ENCODE peak calls at places on chromosome 11, in five cellular contexts. I is HEK293T; Q is CD4-positive, alpha-beta T cell; K is activated CD8-positive, alpha-beta memory T cell treated with anti-CD3 and anti-CD28 coated beads, Interleukin-2, amount 50 U/mL, for 48 hours; P is BJ. F is an unnamed sample.

GRCh38 chr11:93133710-93134109 is 64.1 kb downstream of the SLC36A4 start:
- DNase-seq in I (no peak), Q (no peak), K (no peak), P (peak), F (no peak)

GRCh38 chr11:33375688-33376311 is 118.6 kb downstream of the HIPK3 start:
- DNase-seq in I (peak), Q (no peak), K (no peak), P (no peak), F (no peak)

GRCh38 chr11:133343951-133344350 is 188.3 kb downstream of the OPCML start:
- DNase-seq in I (no peak), Q (no peak), K (no peak), P (no peak), F (no peak)

GRCh38 chr11:44244649-44245308 is 65.2 kb downstream of the ALX4 start:
- DNase-seq in I (no peak), Q (no peak), K (no peak), P (no peak), F (no peak)

GRCh38 chr11:78821371-78822306 is 247.0 kb upstream of the NARS2 start:
- DNase-seq in I (no peak), Q (no peak), K (no peak), P (no peak), F (no peak)

GRCh38 chr11:14899087-14899363 is 7.0 kb upstream of the CYP2R1 start:
- DNase-seq in I (no peak), Q (no peak), K (no peak), P (no peak), F (no peak)

GRCh38 chr11:62439785-62440602 is 21.2 kb downstream of the SCGB1A1 start:
- DNase-seq in I (no peak), Q (no peak), K (no peak), P (no peak), F (no peak)

GRCh38 chr11:125371451-125371935 is 124.6 kb downstream of the FEZ1 start:
- DNase-seq in I (no peak), Q (no peak), K (no peak), P (no peak), F (no peak)

GRCh38 chr11:44658451-44658850 is 68.3 kb upstream of the TSPAN18 start:
- DNase-seq in I (peak), Q (no peak), K (no peak), P (no peak), F (no peak)

GRCh38 chr11:111718436-111719325 is 47.5 kb downstream of the PPP2R1B start:
- DNase-seq in I (no peak), Q (no peak), K (no peak), P (no peak), F (no peak)

GRCh38 chr11:126914941-126915340 is 85.6 kb downstream of the KIRREL3 start:
- DNase-seq in I (no peak), Q (no peak), K (no peak), P (peak), F (no peak)

GRCh38 chr11:14673824-14674432 is 30.3 kb downstream of the PDE3B start:
- DNase-seq in I (no peak), Q (no peak), K (no peak), P (peak), F (no peak)

GRCh38 chr11:57239348-57239747 is 2.3 kb upstream of the APLNR start:
- DNase-seq in I (no peak), Q (no peak), K (no peak), P (no peak), F (no peak)

GRCh38 chr11:9815486-9816136 is 151.7 kb downstream of the SWAP70 start:
- DNase-seq in I (no peak), Q (no peak), K (no peak), P (no peak), F (no peak)

GRCh38 chr11:45331839-45332485 is 45.8 kb upstream of the SYT13 start:
- DNase-seq in I (no peak), Q (no peak), K (no peak), P (no peak), F (no peak)

GRCh38 chr11:9802291-9802861 is 138.5 kb downstream of the SWAP70 start:
- DNase-seq in I (no peak), Q (no peak), K (no peak), P (peak), F (no peak)

GRCh38 chr11:94588366-94588952 is 21.3 kb downstream of the PIWIL4 start:
- DNase-seq in I (no peak), Q (no peak), K (no peak), P (no peak), F (no peak)

GRCh38 chr11:43579171-43579918 is 101.2 kb upstream of the HSD17B12 start:
- DNase-seq in I (peak), Q (no peak), K (peak), P (no peak), F (no peak)

F was measured in T-helper 22 cell.